ENCODE peak calls at places on chromosome 10, in seven cellular contexts. Z is AG10803; P is astrocyte; S is HFF-Myc; L is stimulated activated CD4-positive, alpha-beta T cell treated with anti-CD3 and anti-CD28 coated beads, Interleukin-4, amount 100 ng/mL, for 4 hours; D is GM19239; I is T-helper 9 cell. G is an unnamed sample.

GRCh38 chr10:58741673-58742072 is 229.0 kb downstream of the BICC1 start:
- DNase-seq in Z (no peak), P (no peak), S (no peak), L (no peak), D (no peak), I (no peak), G (no peak)

GRCh38 chr10:61052469-61053205 is 108.7 kb upstream of the RHOBTB1 start:
- DNase-seq in Z (no peak), P (no peak), S (no peak), L (no peak), D (no peak), I (no peak), G (no peak)

GRCh38 chr10:112000466-112000865 is 183.1 kb downstream of the GPAM start:
- DNase-seq in Z (peak), P (no peak), S (no peak), L (no peak), D (no peak), I (no peak), G (no peak)

GRCh38 chr10:64952042-64952441 is 1430.8 kb downstream of the REEP3 start:
- DNase-seq in Z (no peak), P (no peak), S (no peak), L (no peak), D (no peak), I (no peak), G (no peak)

GRCh38 chr10:58590152-58590551 is 77.5 kb downstream of the BICC1 start:
- DNase-seq in Z (peak), P (peak), S (peak), L (no peak), D (no peak), I (no peak), G (no peak)

GRCh38 chr10:21675157-21675796 is 141.2 kb downstream of the MLLT10 start:
- DNase-seq in Z (peak), P (peak), S (no peak), L (peak), D (no peak), I (peak), G (peak)

GRCh38 chr10:110056822-110057221 is 49.0 kb downstream of the ADD3 start:
- DNase-seq in Z (peak), P (peak), S (no peak), L (no peak), D (no peak), I (no peak), G (no peak)

GRCh38 chr10:22259280-22259679 is 41.5 kb upstream of the EBLN1 start:
- DNase-seq in Z (peak), P (no peak), S (no peak), L (peak), D (no peak), I (no peak), G (peak)

GRCh38 chr10:6045600-6046457 is 16.3 kb downstream of the IL2RA start:
- DNase-seq in Z (no peak), P (no peak), S (no peak), L (no peak), D (no peak), I (no peak), G (no peak)

GRCh38 chr10:22984066-22984465 is 56.2 kb downstream of the ARMC3 start:
- DNase-seq in Z (peak), P (no peak), S (no peak), L (no peak), D (no peak), I (no peak), G (no peak)

GRCh38 chr10:86062647-86063145 is 303.9 kb downstream of the GRID1 start:
- DNase-seq in Z (no peak), P (no peak), S (no peak), L (no peak), D (no peak), I (no peak), G (no peak)

GRCh38 chr10:86400705-86401587 is 34.4 kb upstream of the GRID1 start:
- DNase-seq in Z (peak), P (peak), S (no peak), L (peak), D (no peak), I (peak), G (peak)

GRCh38 chr10:17033529-17034250 is 95.9 kb downstream of the CUBN start:
- DNase-seq in Z (peak), P (no peak), S (no peak), L (no peak), D (no peak), I (no peak), G (no peak)

GRCh38 chr10:22308390-22308789 is 7.8 kb upstream of the COMMD3 start:
- DNase-seq in Z (no peak), P (peak), S (no peak), L (peak), D (no peak), I (no peak), G (no peak)

GRCh38 chr10:75034131-75034512 is 77.3 kb upstream of the SAMD8 start:
- DNase-seq in Z (no peak), P (no peak), S (no peak), L (peak), D (no peak), I (no peak), G (no peak)

GRCh38 chr10:96992721-96993120 is 160.6 kb downstream of the LCOR start:
- DNase-seq in Z (no peak), P (no peak), S (no peak), L (no peak), D (no peak), I (no peak), G (no peak)

GRCh38 chr10:72886596-72887522 is 6.7 kb upstream of the OIT3 start:
- DNase-seq in Z (no peak), P (no peak), S (no peak), L (no peak), D (no peak), I (no peak), G (peak)

GRCh38 chr10:70477661-70478162 is 855 bp upstream of the PALD1 start:
- DNase-seq in Z (no peak), P (no peak), S (peak), L (peak), D (no peak), I (peak), G (peak)

GRCh38 chr10:22651276-22651980 is 63.0 kb downstream of the PIP4K2A start:
- DNase-seq in Z (no peak), P (no peak), S (no peak), L (no peak), D (no peak), I (no peak), G (no peak)

GRCh38 chr10:86958831-86959736 is 685 bp downstream of the SNCG start:
- DNase-seq in Z (peak), P (peak), S (no peak), L (no peak), D (no peak), I (no peak), G (no peak)

GRCh38 chr10:90862908-90863514 is 5.2 kb upstream of the HTR7 start:
- DNase-seq in Z (peak), P (no peak), S (no peak), L (no peak), D (no peak), I (no peak), G (peak)

GRCh38 chr10:52706347-52707070 is 66.1 kb downstream of the MBL2 start:
- DNase-seq in Z (peak), P (peak), S (no peak), L (no peak), D (no peak), I (no peak), G (no peak)